ENCODE peak calls at places on chromosomes 12 and 14, in eight cellular contexts. Q, G, T, J, X, E, A and K are unnamed samples.

GRCh38 chr12:70756791-70757190 is 119.6 kb upstream of the PTPRB start:
- DNase-seq in E (no peak), J (no peak), X (no peak), G (no peak), Q (no peak), A (no peak), T (no peak), K (no peak)

GRCh38 chr14:53538316-53538851 is 385.3 kb upstream of the DDHD1 start:
- DNase-seq in G (no peak), J (no peak), X (peak), E (no peak), T (no peak), Q (no peak), A (no peak), K (no peak)

GRCh38 chr12:75814856-75815754 is 216.5 kb downstream of the PHLDA1 start:
- DNase-seq in G (no peak), A (no peak), E (no peak), X (peak), J (peak), Q (no peak), T (peak), K (peak)

GRCh38 chr14:88667555-88668273 is 104.9 kb downstream of the ZC3H14 start:
- DNase-seq in E (peak), Q (peak), X (peak), A (peak), G (peak), T (peak), J (peak), K (peak)

GRCh38 chr12:29751676-29752075 is 32.1 kb downstream of the TMTC1 start:
- DNase-seq in T (no peak), X (no peak), Q (no peak), A (no peak), G (no peak), E (no peak), J (no peak), K (no peak)

GRCh38 chr12:38904932-38905479 is 385 bp downstream of the CPNE8 start:
- DNase-seq in T (peak), Q (peak), A (peak), G (peak), X (no peak), J (peak), E (peak), K (peak)

GRCh38 chr14:101467181-101467926 is 93.9 kb upstream of the DIO3 start:
- DNase-seq in X (no peak), T (no peak), G (no peak), J (no peak), Q (no peak), E (no peak), A (no peak), K (no peak)

GRCh38 chr14:73753043-73753886 is 39.1 kb upstream of the PNMA1 start:
- DNase-seq in T (peak), J (peak), Q (peak), X (no peak), E (no peak), G (no peak), A (no peak), K (no peak)

GRCh38 chr14:23546450-23547035 is 5.0 kb downstream of the ZFHX2 start:
- DNase-seq in T (no peak), X (no peak), E (no peak), G (no peak), J (no peak), Q (no peak), A (no peak), K (no peak)

GRCh38 chr14:26190644-26191043 is 407.2 kb downstream of the NOVA1 start:
- DNase-seq in A (no peak), E (no peak), J (no peak), X (no peak), T (peak), G (no peak), Q (no peak), K (no peak)

GRCh38 chr12:105980048-105980447 is 158.7 kb downstream of the NUAK1 start:
- DNase-seq in A (no peak), X (no peak), T (no peak), J (no peak), G (no peak), E (no peak), Q (no peak), K (no peak)

GRCh38 chr12:49934505-49934904 is 16.0 kb upstream of the AQP2 start:
- DNase-seq in G (no peak), A (no peak), Q (no peak), E (no peak), X (no peak), J (no peak), T (peak), K (no peak)

GRCh38 chr14:54169254-54169924 is 212.8 kb upstream of the BMP4 start:
- DNase-seq in G (no peak), E (no peak), A (no peak), J (no peak), T (peak), Q (no peak), X (peak), K (no peak)

GRCh38 chr12:58079806-58080205 is 138.4 kb downstream of the ATP23 start:
- DNase-seq in T (no peak), X (no peak), E (no peak), A (no peak), J (no peak), Q (no peak), G (no peak), K (no peak)

GRCh38 chr14:24441904-24442239 is 704 bp downstream of the SDR39U1 start:
- DNase-seq in J (no peak), A (no peak), G (no peak), E (no peak), T (peak), X (peak), Q (no peak), K (no peak)

GRCh38 chr12:113103756-113104450 is 31.7 kb downstream of the RASAL1 start:
- DNase-seq in A (peak), Q (no peak), T (no peak), X (no peak), G (peak), J (peak), E (peak), K (peak)

GRCh38 chr14:79596531-79596930 is 614.8 kb downstream of the DIO2 start:
- DNase-seq in G (no peak), J (no peak), T (peak), A (no peak), E (no peak), X (peak), Q (no peak), K (no peak)

GRCh38 chr12:11716794-11717532 is 67.5 kb downstream of the ETV6 start:
- DNase-seq in Q (no peak), J (no peak), A (no peak), E (no peak), G (no peak), T (peak), X (peak), K (no peak)

GRCh38 chr12:4383304-4383865 is 3.9 kb upstream of the FGF23 start:
- DNase-seq in E (no peak), G (no peak), X (no peak), J (no peak), T (no peak), Q (no peak), A (peak), K (no peak)

GRCh38 chr12:12899530-12900380 is 8.4 kb downstream of the GPRC5A start:
- DNase-seq in E (no peak), A (no peak), J (no peak), Q (no peak), G (no peak), T (peak), X (peak), K (no peak)

GRCh38 chr12:65853489-65854157 is 29.3 kb downstream of the HMGA2 start:
- DNase-seq in J (no peak), G (no peak), X (peak), T (peak), E (no peak), A (no peak), Q (no peak), K (no peak)

GRCh38 chr12:89166525-89166934 is 185.8 kb downstream of the DUSP6 start:
- DNase-seq in J (no peak), A (no peak), T (peak), X (peak), Q (no peak), G (no peak), E (no peak), K (no peak)

GRCh38 chr12:11067514-11067913 is 5.4 kb upstream of the TAS2R46 start:
- DNase-seq in Q (no peak), X (peak), T (peak), G (no peak), E (no peak), A (no peak), J (peak), K (no peak)

GRCh38 chr12:124629117-124629516 is 61.7 kb upstream of the NCOR2 start:
- DNase-seq in T (no peak), Q (no peak), X (no peak), A (no peak), G (no peak), E (no peak), J (no peak), K (no peak)

GRCh38 chr12:6367969-6368892 is 7.1 kb downstream of the SCNN1A start:
- DNase-seq in X (no peak), Q (no peak), A (peak), E (no peak), G (no peak), J (no peak), T (no peak), K (no peak)

GRCh38 chr12:19972325-19973288 is 395.7 kb upstream of the PDE3A start:
- DNase-seq in A (no peak), E (no peak), G (no peak), T (no peak), Q (no peak), X (peak), J (no peak), K (no peak)

GRCh38 chr12:57760347-57760982 is 5.6 kb downstream of the MARCHF9 start:
- DNase-seq in A (peak), Q (no peak), E (no peak), X (no peak), G (no peak), J (no peak), T (no peak), K (no peak)

GRCh38 chr12:47812797-47813490 is 6.8 kb downstream of the HDAC7 start:
- DNase-seq in T (peak), A (peak), E (peak), J (peak), G (peak), X (peak), Q (peak), K (peak)

GRCh38 chr12:123571343-123571813 is 13.0 kb upstream of the TMED2 start:
- DNase-seq in G (no peak), X (peak), J (peak), T (peak), A (peak), Q (peak), E (no peak), K (peak)

GRCh38 chr14:30928462-30928861 is 54.1 kb downstream of the COCH start:
- DNase-seq in A (no peak), T (peak), X (no peak), G (no peak), E (no peak), Q (no peak), J (no peak), K (no peak)

GRCh38 chr12:112112423-112113132 is 4.0 kb upstream of the NAA25 start:
- DNase-seq in G (no peak), E (no peak), J (peak), T (no peak), Q (no peak), X (no peak), A (peak), K (no peak)

GRCh38 chr12:27422697-27423096 is 23.8 kb upstream of the SMCO2 start:
- DNase-seq in X (no peak), A (peak), E (no peak), J (no peak), Q (no peak), T (no peak), G (no peak), K (no peak)

GRCh38 chr14:61568572-61569011 is 126.7 kb upstream of the HIF1A start:
- DNase-seq in G (peak), X (no peak), J (peak), E (no peak), Q (peak), T (no peak), A (peak), K (no peak)

GRCh38 chr14:28576523-28576922 is 190.1 kb upstream of the FOXG1 start:
- DNase-seq in E (no peak), T (no peak), J (no peak), G (no peak), Q (no peak), X (no peak), A (no peak), K (no peak)

GRCh38 chr14:101494826-101495225 is 66.5 kb upstream of the DIO3 start:
- DNase-seq in A (peak), E (no peak), X (no peak), T (no peak), J (peak), G (no peak), Q (no peak), K (no peak)

GRCh38 chr12:132145334-132145733 is 1.1 kb downstream of the NOC4L start:
- DNase-seq in E (no peak), J (peak), Q (no peak), T (no peak), A (no peak), G (no peak), X (no peak), K (no peak)

GRCh38 chr14:73238941-73239340 is 1.6 kb downstream of the PAPLN start:
- DNase-seq in A (no peak), Q (no peak), X (no peak), E (no peak), J (no peak), G (no peak), T (no peak), K (no peak)

GRCh38 chr12:96814200-96814599 is 92.9 kb upstream of the NEDD1 start:
- DNase-seq in E (no peak), Q (no peak), X (peak), T (peak), G (no peak), J (no peak), A (no peak), K (no peak)